ENCODE peak calls at places on chromosomes 12 and 14, in four cellular contexts. S is NCI-H748 treated with DMSO at 0.1 percent for 48 hours; G is SW480; Z is stimulated activated CD4-positive, alpha-beta T cell treated with anti-CD3 and anti-CD28 coated beads, TNF-alpha, amount 100 ng/mL, for 48 hours. J is an unnamed sample.

GRCh38 chr14:34078117-34078743 is 127.4 kb upstream of the EGLN3 start:
- DNase-seq in G (no peak), Z (no peak), S (no peak), J (peak)

GRCh38 chr12:31589582-31589895 is 1.4 kb downstream of the DENND5B start:
- DNase-seq in Z (no peak), S (no peak), G (no peak), J (no peak)

GRCh38 chr14:96037891-96038557 is 1.1 kb upstream of the C14orf132 start:
- DNase-seq in Z (no peak), G (peak), S (peak), J (no peak)

GRCh38 chr12:127260959-127261358 is 1006.0 kb upstream of the TMEM132C start:
- DNase-seq in S (no peak), G (no peak), Z (no peak), J (no peak)

GRCh38 chr12:82517027-82517426 is 158.7 kb downstream of the METTL25 start:
- DNase-seq in G (peak), Z (no peak), S (no peak), J (no peak)

GRCh38 chr14:68684466-68685418 is 108.1 kb downstream of the ZFP36L1 start:
- DNase-seq in S (no peak), G (no peak), Z (no peak), J (no peak)

GRCh38 chr12:64780531-64781373 is 21.5 kb upstream of the GNS start:
- DNase-seq in Z (no peak), S (peak), G (peak), J (no peak)

GRCh38 chr12:15173142-15173541 is 48.1 kb downstream of the RERG start:
- DNase-seq in S (no peak), Z (no peak), G (no peak), J (no peak)

GRCh38 chr12:90086281-90086680 is 377.6 kb upstream of the ATP2B1 start:
- DNase-seq in Z (no peak), G (no peak), S (no peak), J (no peak)

GRCh38 chr12:105256921-105257320 is 20.9 kb upstream of the APPL2 start:
- DNase-seq in G (no peak), Z (no peak), S (no peak), J (no peak)

GRCh38 chr14:58249611-58250010 is 5.0 kb downstream of the PSMA3 start:
- DNase-seq in G (no peak), Z (no peak), S (no peak), J (no peak)

GRCh38 chr12:118307069-118307954 is 65.4 kb downstream of the TAOK3 start:
- DNase-seq in G (no peak), Z (peak), S (no peak), J (no peak)

GRCh38 chr12:92608418-92609091 is 94.2 kb upstream of the PLEKHG7 start:
- DNase-seq in S (peak), G (peak), Z (no peak), J (no peak)

GRCh38 chr14:28774764-28775738 is 8.5 kb downstream of the FOXG1 start:
- DNase-seq in G (no peak), S (no peak), Z (no peak), J (no peak)

GRCh38 chr12:62106547-62107175 is 153.5 kb upstream of the USP15 start:
- DNase-seq in Z (no peak), S (no peak), G (no peak), J (no peak)

GRCh38 chr12:8554451-8555195 is 13.9 kb upstream of the CLEC4E start:
- DNase-seq in S (no peak), G (peak), Z (no peak), J (no peak)

GRCh38 chr14:99125616-99126431 is 146.2 kb downstream of the BCL11B start:
- DNase-seq in S (no peak), Z (no peak), G (no peak), J (no peak)

GRCh38 chr12:54662028-54662427 is 13.9 kb upstream of the DCD start:
- DNase-seq in G (no peak), S (no peak), Z (no peak), J (no peak)

GRCh38 chr12:6032726-6033125 is 87.7 kb upstream of the ANO2 start:
- DNase-seq in S (no peak), G (no peak), Z (no peak), J (no peak)

GRCh38 chr14:96136361-96136760 is 68.3 kb upstream of the BDKRB2 start:
- DNase-seq in G (peak), S (no peak), Z (no peak), J (no peak)

GRCh38 chr12:67752226-67752732 is 103.7 kb downstream of the DYRK2 start:
- DNase-seq in Z (no peak), S (no peak), G (no peak), J (no peak)

GRCh38 chr14:54267172-54267571 is 129.6 kb upstream of the CDKN3 start:
- DNase-seq in G (no peak), Z (no peak), S (no peak), J (no peak)

GRCh38 chr14:70567791-70568190 is 32.7 kb downstream of the MED6 start:
- DNase-seq in Z (no peak), S (no peak), G (peak), J (no peak)

GRCh38 chr14:96631621-96632362 is 129.6 kb downstream of the PAPOLA start:
- DNase-seq in Z (no peak), G (peak), S (no peak), J (no peak)

GRCh38 chr12:50017047-50017446 is 8.2 kb downstream of the RACGAP1 start:
- DNase-seq in S (no peak), Z (no peak), G (no peak), J (peak)

GRCh38 chr12:52007158-52007921 is 594 bp downstream of the TAMALIN start:
- DNase-seq in G (no peak), Z (no peak), S (no peak), J (no peak)

GRCh38 chr12:68975811-68976210 is 42.8 kb upstream of the CPM start:
- DNase-seq in S (no peak), Z (no peak), G (no peak), J (no peak)

GRCh38 chr12:123099556-123100192 is 51.2 kb downstream of the PITPNM2 start:
- DNase-seq in S (no peak), Z (no peak), G (no peak), J (no peak)

GRCh38 chr12:64682572-64683277 is 72.4 kb downstream of the RASSF3 start:
- DNase-seq in Z (no peak), S (peak), G (no peak), J (no peak)

GRCh38 chr12:122106891-122107660 is 28.5 kb downstream of the MLXIP start:
- DNase-seq in S (no peak), G (no peak), Z (no peak), J (no peak)

GRCh38 chr12:116087962-116088361 is 189.5 kb downstream of the MED13L start:
- DNase-seq in S (no peak), G (no peak), Z (no peak), J (no peak)

GRCh38 chr14:99579077-99579836 is 24.8 kb downstream of the CCDC85C start:
- DNase-seq in G (no peak), Z (no peak), S (no peak), J (no peak)

GRCh38 chr12:113403435-113404415 is at the start of gene SDS:
- DNase-seq in G (no peak), Z (no peak), S (no peak), J (peak)

GRCh38 chr14:74568380-74568649 is 43.7 kb downstream of the LTBP2 start:
- DNase-seq in Z (no peak), S (no peak), G (no peak), J (no peak)

GRCh38 chr14:95299271-95299670 is 20.4 kb downstream of the CLMN start:
- DNase-seq in G (no peak), Z (no peak), S (no peak), J (no peak)

GRCh38 chr12:102970780-102971179 is 13.3 kb downstream of the ASCL1 start:
- DNase-seq in G (no peak), Z (no peak), S (no peak), J (no peak)

GRCh38 chr14:61526405-61527312 is 168.7 kb upstream of the HIF1A start:
- DNase-seq in S (no peak), Z (no peak), G (no peak), J (no peak)

GRCh38 chr14:67722293-67722692 is 20.6 kb downstream of the RDH12 start:
- DNase-seq in Z (no peak), S (no peak), G (no peak), J (peak)

J was measured in hippocampal formation.